ENCODE peak calls at places on chromosomes 4 and X, in five cellular contexts. One of them, this sample, is unnamed.

GRCh38 chr4:99633772-99634171 is 23.9 kb downstream of the C4orf54 start:
- DNase-seq in BE2C: no peak
- DNase-seq in GM12865: no peak
- DNase-seq in CD8-positive, alpha-beta T cell: no peak
- DNase-seq in mammary epithelial cell: peak
- DNase-seq in this sample: no peak

GRCh38 chrX:38336538-38337240 is 9.4 kb upstream of the RPGR start:
- DNase-seq in BE2C: no peak
- DNase-seq in GM12865: no peak
- DNase-seq in mammary epithelial cell: no peak
- DNase-seq in CD8-positive, alpha-beta T cell: no peak
- DNase-seq in this sample: no peak

GRCh38 chr4:152485726-152486276 is 50.1 kb downstream of the FBXW7 start:
- DNase-seq in mammary epithelial cell: peak
- DNase-seq in GM12865: peak
- DNase-seq in CD8-positive, alpha-beta T cell: no peak
- DNase-seq in BE2C: no peak
- DNase-seq in this sample: no peak

GRCh38 chr4:80196259-80197131 is 808 bp upstream of the PRDM8 start:
- DNase-seq in CD8-positive, alpha-beta T cell: no peak
- DNase-seq in GM12865: no peak
- DNase-seq in mammary epithelial cell: no peak
- DNase-seq in BE2C: no peak
- DNase-seq in this sample: no peak

GRCh38 chr4:117085185-117085701 is at the start of gene TRAM1L1:
- DNase-seq in BE2C: peak
- DNase-seq in CD8-positive, alpha-beta T cell: no peak
- DNase-seq in GM12865: no peak
- DNase-seq in mammary epithelial cell: peak
- DNase-seq in this sample: peak

GRCh38 chrX:361231-362145 is 25.2 kb downstream of the PPP2R3B start:
- DNase-seq in mammary epithelial cell: no peak
- DNase-seq in CD8-positive, alpha-beta T cell: no peak
- DNase-seq in BE2C: no peak
- DNase-seq in GM12865: no peak
- DNase-seq in this sample: no peak

GRCh38 chr4:7398788-7399432 is 35.8 kb downstream of the PSAPL1 start:
- DNase-seq in CD8-positive, alpha-beta T cell: no peak
- DNase-seq in BE2C: no peak
- DNase-seq in mammary epithelial cell: peak
- DNase-seq in GM12865: no peak
- DNase-seq in this sample: no peak

GRCh38 chr4:16663722-16664121 is 234.7 kb downstream of the LDB2 start:
- DNase-seq in BE2C: no peak
- DNase-seq in CD8-positive, alpha-beta T cell: no peak
- DNase-seq in mammary epithelial cell: no peak
- DNase-seq in GM12865: no peak
- DNase-seq in this sample: no peak

GRCh38 chr4:121696140-121696640 is 590 bp downstream of the ANXA5 start:
- DNase-seq in GM12865: peak
- DNase-seq in CD8-positive, alpha-beta T cell: peak
- DNase-seq in BE2C: peak
- DNase-seq in mammary epithelial cell: peak
- DNase-seq in this sample: no peak

GRCh38 chr4:8324640-8325239 is 55.2 kb downstream of the HTRA3 start:
- DNase-seq in BE2C: peak
- DNase-seq in CD8-positive, alpha-beta T cell: no peak
- DNase-seq in GM12865: no peak
- DNase-seq in mammary epithelial cell: peak
- DNase-seq in this sample: no peak

GRCh38 chr4:8410066-8410600 is 30.4 kb downstream of the ACOX3 start:
- DNase-seq in BE2C: no peak
- DNase-seq in mammary epithelial cell: no peak
- DNase-seq in CD8-positive, alpha-beta T cell: no peak
- DNase-seq in GM12865: no peak
- DNase-seq in this sample: no peak

GRCh38 chrX:9285342-9285771 is 179.5 kb upstream of the TBL1X start:
- DNase-seq in BE2C: no peak
- DNase-seq in CD8-positive, alpha-beta T cell: peak
- DNase-seq in mammary epithelial cell: no peak
- DNase-seq in GM12865: no peak
- DNase-seq in this sample: no peak

GRCh38 chr4:39718366-39719323 is 20.7 kb downstream of the UBE2K start:
- DNase-seq in BE2C: no peak
- DNase-seq in CD8-positive, alpha-beta T cell: no peak
- DNase-seq in mammary epithelial cell: no peak
- DNase-seq in GM12865: peak
- DNase-seq in this sample: no peak

GRCh38 chr4:6718932-6719610 is 3.1 kb downstream of the BLOC1S4 start:
- DNase-seq in GM12865: no peak
- DNase-seq in CD8-positive, alpha-beta T cell: no peak
- DNase-seq in mammary epithelial cell: no peak
- DNase-seq in BE2C: no peak
- DNase-seq in this sample: no peak

GRCh38 chr4:173318648-173319211 is 15.4 kb downstream of the HMGB2 start:
- DNase-seq in BE2C: no peak
- DNase-seq in CD8-positive, alpha-beta T cell: no peak
- DNase-seq in mammary epithelial cell: peak
- DNase-seq in GM12865: no peak
- DNase-seq in this sample: no peak

GRCh38 chr4:124414641-124415040 is 297.9 kb downstream of the ANKRD50 start:
- DNase-seq in CD8-positive, alpha-beta T cell: no peak
- DNase-seq in mammary epithelial cell: peak
- DNase-seq in BE2C: no peak
- DNase-seq in GM12865: no peak
- DNase-seq in this sample: peak

DNA sequence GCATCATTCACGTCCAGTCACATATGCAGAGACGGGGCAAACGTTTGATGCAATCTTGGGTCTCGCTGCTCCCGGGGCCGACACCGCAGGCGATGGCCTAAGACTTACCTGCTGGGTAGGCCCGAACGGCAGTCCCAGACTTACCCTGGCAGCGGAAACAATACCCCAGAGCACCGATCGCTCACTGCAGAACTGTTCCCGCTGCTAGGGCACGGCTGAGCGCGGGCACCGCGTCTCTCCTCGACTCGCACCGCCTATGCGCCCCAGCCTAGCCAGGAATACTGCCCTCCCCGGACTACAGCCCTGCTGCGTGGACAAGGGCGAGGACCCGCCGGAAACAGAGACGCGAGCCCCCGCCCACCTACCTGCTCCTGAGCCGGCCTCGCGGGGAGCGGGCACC is 86.2 kb downstream of the HPRT1 start:
- DNase-seq in BE2C: no peak
- DNase-seq in GM12865: no peak
- DNase-seq in CD8-positive, alpha-beta T cell: no peak
- DNase-seq in mammary epithelial cell: no peak
- DNase-seq in this sample: no peak
- H3K4me3 ChIP-seq in BE2C: no peak
- H3K4me3 ChIP-seq in GM12865: no peak
- H3K4me3 ChIP-seq in CD8-positive, alpha-beta T cell: no peak
- H3K4me3 ChIP-seq in mammary epithelial cell: no peak
- H3K4me3 ChIP-seq in this sample: no peak

DNA sequence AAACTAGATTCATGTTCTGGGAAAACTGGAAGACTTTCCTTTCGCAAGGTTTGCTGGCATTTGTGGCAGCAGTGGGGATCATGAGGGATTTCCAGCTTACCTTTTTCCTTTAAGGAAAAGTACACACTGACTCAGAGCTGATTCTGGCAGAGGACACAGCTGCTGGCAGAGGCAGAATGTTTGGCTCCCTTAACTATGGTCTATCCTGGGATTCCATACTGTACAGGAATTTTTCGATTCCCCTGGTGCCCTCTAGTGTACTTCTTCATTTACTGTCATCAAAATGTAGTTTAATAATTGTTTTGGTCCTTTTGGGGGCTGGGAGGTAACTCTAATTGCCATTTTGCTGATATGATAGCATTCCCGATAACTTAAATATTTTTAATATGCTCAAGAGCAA is 152.7 kb downstream of the GABRG1 start:
- DNase-seq in mammary epithelial cell: peak
- DNase-seq in BE2C: no peak
- DNase-seq in GM12865: no peak
- DNase-seq in CD8-positive, alpha-beta T cell: no peak
- DNase-seq in this sample: peak
- TF ChIP-seq CTCF in mammary epithelial cell: no peak
- TF ChIP-seq CTCF in BE2C: no peak
- TF ChIP-seq CTCF in GM12865: no peak
- TF ChIP-seq CTCF in CD8-positive, alpha-beta T cell: no peak
- TF ChIP-seq CTCF in this sample: peak

DNA sequence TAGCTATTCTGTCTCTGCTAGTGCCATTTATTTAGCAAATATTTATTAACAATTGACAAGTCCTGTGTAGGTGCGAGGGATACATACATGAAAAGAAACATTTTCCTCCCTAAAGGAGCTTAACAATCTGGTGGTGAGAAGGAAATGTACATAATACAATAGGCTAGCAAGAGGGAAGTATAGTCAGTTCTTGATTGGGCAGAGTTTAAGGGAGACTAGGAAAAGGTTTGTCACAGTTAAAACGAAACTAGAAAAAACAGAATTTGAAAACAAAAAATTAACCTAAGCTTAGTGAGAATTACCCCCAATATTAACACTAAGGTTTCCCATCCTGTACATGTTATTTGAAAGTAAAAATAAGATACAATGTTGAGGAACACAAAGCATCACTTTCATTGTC is 8.6 kb upstream of the MAML3 start:
- DNase-seq in mammary epithelial cell: no peak
- DNase-seq in CD8-positive, alpha-beta T cell: no peak
- DNase-seq in BE2C: no peak
- DNase-seq in GM12865: no peak
- DNase-seq in this sample: no peak
- H3K4me3 ChIP-seq in mammary epithelial cell: no peak
- H3K4me3 ChIP-seq in CD8-positive, alpha-beta T cell: no peak
- H3K4me3 ChIP-seq in BE2C: no peak
- H3K4me3 ChIP-seq in GM12865: no peak
- H3K4me3 ChIP-seq in this sample: no peak

GRCh38 chr4:1832690-1833089 is 23.3 kb downstream of the LETM1 start:
- DNase-seq in GM12865: no peak
- DNase-seq in BE2C: no peak
- DNase-seq in mammary epithelial cell: no peak
- DNase-seq in CD8-positive, alpha-beta T cell: no peak
- DNase-seq in this sample: no peak
- TF ChIP-seq CTCF in GM12865: no peak
- TF ChIP-seq CTCF in BE2C: no peak
- TF ChIP-seq CTCF in mammary epithelial cell: no peak
- TF ChIP-seq CTCF in CD8-positive, alpha-beta T cell: no peak
- TF ChIP-seq CTCF in this sample: no peak

DNA sequence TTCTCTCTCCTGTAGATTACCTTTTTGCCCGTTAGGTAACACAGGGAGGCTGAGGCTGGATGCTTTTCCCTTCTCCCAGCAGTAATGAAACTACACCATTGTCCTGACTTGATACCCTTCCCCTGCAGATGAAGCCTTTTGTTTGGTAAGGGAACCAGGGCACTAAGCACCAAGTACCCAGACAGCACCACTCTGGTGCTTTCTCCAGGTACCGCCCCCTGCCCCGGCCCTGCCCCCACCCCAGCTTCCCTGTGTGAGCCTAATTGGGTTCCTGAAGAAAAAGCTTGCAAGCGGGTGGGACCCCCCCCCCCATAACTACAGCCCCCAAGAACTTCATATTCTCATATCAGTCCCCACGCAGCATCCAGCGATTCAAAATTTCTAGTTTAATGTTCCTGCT is 79.8 kb downstream of the JADE3 start:
- DNase-seq in mammary epithelial cell: no peak
- DNase-seq in CD8-positive, alpha-beta T cell: no peak
- DNase-seq in GM12865: no peak
- DNase-seq in BE2C: no peak
- DNase-seq in this sample: no peak
- H3K4me3 ChIP-seq in mammary epithelial cell: no peak
- H3K4me3 ChIP-seq in CD8-positive, alpha-beta T cell: no peak
- H3K4me3 ChIP-seq in GM12865: no peak
- H3K4me3 ChIP-seq in BE2C: no peak
- H3K4me3 ChIP-seq in this sample: no peak

GRCh38 chr4:156109943-156110925 is 156.6 kb upstream of the CTSO start:
- DNase-seq in GM12865: peak
- DNase-seq in mammary epithelial cell: peak
- DNase-seq in BE2C: peak
- DNase-seq in CD8-positive, alpha-beta T cell: no peak
- DNase-seq in this sample: no peak
- TF ChIP-seq CTCF in GM12865: peak
- TF ChIP-seq CTCF in mammary epithelial cell: peak
- TF ChIP-seq CTCF in BE2C: peak
- TF ChIP-seq CTCF in CD8-positive, alpha-beta T cell: no peak
- TF ChIP-seq CTCF in this sample: peak

GRCh38 chrX:152897216-152898144 is at the start of gene ZNF185:
- DNase-seq in mammary epithelial cell: no peak
- DNase-seq in GM12865: no peak
- DNase-seq in CD8-positive, alpha-beta T cell: no peak
- DNase-seq in BE2C: no peak
- DNase-seq in this sample: peak
- H3K4me3 ChIP-seq in mammary epithelial cell: peak
- H3K4me3 ChIP-seq in GM12865: no peak
- H3K4me3 ChIP-seq in CD8-positive, alpha-beta T cell: no peak
- H3K4me3 ChIP-seq in BE2C: peak
- H3K4me3 ChIP-seq in this sample: peak